ENCODE peak calls at places on chromosomes 1 and 21, in seven cellular contexts. B, L, K, A, F, Y and M are unnamed samples.

GRCh38 chr1:53573931-53574330 is 114.7 kb downstream of the DMRTB1 start:
- DNase-seq in B (no peak), L (no peak), K (no peak), A (peak), F (no peak), Y (no peak), M (no peak)

GRCh38 chr21:45792682-45793383 is 149.3 kb downstream of the PCBP3 start:
- DNase-seq in B (no peak), L (no peak), K (no peak), A (no peak), F (no peak), Y (no peak), M (no peak)

GRCh38 chr1:172993640-172994039 is 57.1 kb downstream of the TNFSF18 start:
- DNase-seq in B (no peak), L (no peak), K (peak), A (no peak), F (no peak), Y (no peak), M (no peak)

GRCh38 chr1:226444901-226445300 is 37.0 kb upstream of the PARP1 start:
- DNase-seq in B (peak), L (no peak), K (no peak), A (no peak), F (peak), Y (peak), M (no peak)

GRCh38 chr1:218488531-218488930 is 143.4 kb downstream of the TGFB2 start:
- DNase-seq in B (no peak), L (no peak), K (no peak), A (no peak), F (no peak), Y (no peak), M (no peak)

GRCh38 chr1:9294910-9295636 is 2.4 kb downstream of the SPSB1 start:
- DNase-seq in B (no peak), L (peak), K (peak), A (no peak), F (no peak), Y (no peak), M (no peak)

GRCh38 chr1:54012008-54012325 is 6.0 kb downstream of the LDLRAD1 start:
- DNase-seq in B (no peak), L (no peak), K (no peak), A (no peak), F (no peak), Y (no peak), M (no peak)

GRCh38 chr1:83794384-83794783 is 204.5 kb downstream of the TTLL7 start:
- DNase-seq in B (no peak), L (no peak), K (no peak), A (no peak), F (no peak), Y (no peak), M (no peak)

GRCh38 chr21:29504751-29505321 is 206.1 kb downstream of the BACH1 start:
- DNase-seq in B (no peak), L (no peak), K (peak), A (no peak), F (no peak), Y (no peak), M (no peak)

GRCh38 chr1:3684031-3684430 is 31.7 kb downstream of the TP73 start:
- DNase-seq in B (peak), L (peak), K (no peak), A (no peak), F (no peak), Y (no peak), M (no peak)

GRCh38 chr1:42052300-42052699 is 100.9 kb upstream of the GUCA2B start:
- DNase-seq in B (no peak), L (no peak), K (no peak), A (no peak), F (no peak), Y (no peak), M (no peak)

GRCh38 chr1:221457706-221458429 is 284.0 kb downstream of the DUSP10 start:
- DNase-seq in B (no peak), L (no peak), K (peak), A (no peak), F (no peak), Y (no peak), M (no peak)

GRCh38 chr1:186461014-186461413 is at the start of gene PDC:
- DNase-seq in B (no peak), L (no peak), K (no peak), A (no peak), F (no peak), Y (no peak), M (no peak)

GRCh38 chr1:110119843-110120242 is 7.6 kb downstream of the UBL4B start:
- DNase-seq in B (no peak), L (no peak), K (no peak), A (no peak), F (no peak), Y (no peak), M (no peak)

GRCh38 chr1:206047271-206047670 is 5.7 kb upstream of the RHEX start:
- DNase-seq in B (no peak), L (no peak), K (no peak), A (no peak), F (no peak), Y (no peak), M (no peak)

GRCh38 chr1:219965950-219966349 is 37.6 kb upstream of the SLC30A10 start:
- DNase-seq in B (no peak), L (no peak), K (no peak), A (no peak), F (no peak), Y (no peak), M (no peak)

GRCh38 chr21:38930838-38931237 is 125.1 kb downstream of the ETS2 start:
- DNase-seq in B (no peak), L (peak), K (peak), A (no peak), F (no peak), Y (no peak), M (peak)

GRCh38 chr1:210222288-210223006 is 10.1 kb upstream of the SERTAD4 start:
- DNase-seq in B (peak), L (peak), K (peak), A (no peak), F (no peak), Y (no peak), M (no peak)

GRCh38 chr1:165686121-165686970 is 12.0 kb downstream of the ALDH9A1 start:
- DNase-seq in B (peak), L (no peak), K (no peak), A (no peak), F (no peak), Y (no peak), M (no peak)

GRCh38 chr1:27418326-27418761 is 25.9 kb downstream of the GPR3 start:
- DNase-seq in B (no peak), L (peak), K (peak), A (no peak), F (no peak), Y (no peak), M (peak)

GRCh38 chr1:19045898-19046889 is 89.7 kb upstream of the IFFO2 start:
- DNase-seq in B (no peak), L (no peak), K (no peak), A (no peak), F (no peak), Y (no peak), M (no peak)

GRCh38 chr1:167617100-167617949 is 12.7 kb upstream of the RCSD1 start:
- DNase-seq in B (peak), L (no peak), K (peak), A (no peak), F (no peak), Y (no peak), M (peak)

GRCh38 chr1:223261914-223262313 is 102.1 kb downstream of the SUSD4 start:
- DNase-seq in B (no peak), L (no peak), K (no peak), A (no peak), F (no peak), Y (no peak), M (no peak)

GRCh38 chr21:29114765-29115164 is 15.7 kb upstream of the MAP3K7CL start:
- DNase-seq in B (peak), L (no peak), K (peak), A (no peak), F (no peak), Y (no peak), M (no peak)

GRCh38 chr1:247337961-247338360 is 6.3 kb upstream of the ZNF496 start:
- DNase-seq in B (no peak), L (no peak), K (no peak), A (no peak), F (no peak), Y (no peak), M (no peak)

GRCh38 chr1:184408580-184408979 is 21.8 kb downstream of the C1orf21 start:
- DNase-seq in B (peak), L (no peak), K (no peak), A (no peak), F (no peak), Y (no peak), M (no peak)

GRCh38 chr1:27605796-27606707 is 2.1 kb upstream of the AHDC1 start:
- DNase-seq in B (peak), L (peak), K (peak), A (no peak), F (no peak), Y (peak), M (no peak)

GRCh38 chr1:43554444-43554992 is 23.8 kb downstream of the PTPRF start:
- DNase-seq in B (peak), L (no peak), K (peak), A (no peak), F (no peak), Y (no peak), M (no peak)

GRCh38 chr1:26697441-26697977 is 1.7 kb downstream of the ARID1A start:
- DNase-seq in B (no peak), L (peak), K (no peak), A (no peak), F (no peak), Y (no peak), M (no peak)

GRCh38 chr1:34162852-34163766 is 1.9 kb downstream of the CSMD2 start:
- DNase-seq in B (peak), L (peak), K (peak), A (no peak), F (peak), Y (no peak), M (peak)

GRCh38 chr1:192811594-192812239 is 2.9 kb downstream of the RGS2 start:
- DNase-seq in B (no peak), L (no peak), K (peak), A (no peak), F (no peak), Y (no peak), M (no peak)

GRCh38 chr1:182348916-182349747 is 42.5 kb downstream of the GLUL start:
- DNase-seq in B (no peak), L (peak), K (peak), A (no peak), F (no peak), Y (no peak), M (no peak)

GRCh38 chr1:78339490-78339889 is 151.3 kb upstream of the PTGFR start:
- DNase-seq in B (no peak), L (no peak), K (peak), A (no peak), F (no peak), Y (no peak), M (no peak)

GRCh38 chr1:15876357-15876756 is 28.9 kb downstream of the SPEN start:
- DNase-seq in B (peak), L (peak), K (no peak), A (no peak), F (no peak), Y (no peak), M (no peak)
- TF ChIP-seq CTCF in B (peak), L (no peak), K (peak), A (no peak), F (peak), Y (no peak), M (peak)

DNA sequence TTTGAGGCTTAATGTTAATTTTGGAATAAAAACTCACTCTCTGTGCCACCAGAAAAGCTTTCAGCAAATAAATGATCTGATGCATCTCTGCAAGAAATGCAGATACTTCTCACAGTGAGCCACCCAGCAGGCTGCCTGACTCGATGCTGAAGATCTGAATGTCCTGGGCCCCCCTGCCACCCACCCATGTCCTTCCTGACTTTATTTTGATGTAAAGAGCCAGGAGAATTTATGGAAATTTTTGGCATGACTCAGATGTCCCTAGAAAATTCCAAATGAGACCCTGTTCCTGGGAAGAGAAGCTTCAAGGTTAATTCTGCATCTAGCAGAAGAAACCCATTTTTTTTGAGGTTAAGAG is 62.8 kb upstream of the COA6 start:
- DNase-seq in B (no peak), L (no peak), K (no peak), A (no peak), F (no peak), Y (no peak), M (no peak)
- H3K4me3 ChIP-seq in B (no peak), L (no peak), K (peak), A (no peak), F (no peak), Y (no peak), M (no peak)

DNA sequence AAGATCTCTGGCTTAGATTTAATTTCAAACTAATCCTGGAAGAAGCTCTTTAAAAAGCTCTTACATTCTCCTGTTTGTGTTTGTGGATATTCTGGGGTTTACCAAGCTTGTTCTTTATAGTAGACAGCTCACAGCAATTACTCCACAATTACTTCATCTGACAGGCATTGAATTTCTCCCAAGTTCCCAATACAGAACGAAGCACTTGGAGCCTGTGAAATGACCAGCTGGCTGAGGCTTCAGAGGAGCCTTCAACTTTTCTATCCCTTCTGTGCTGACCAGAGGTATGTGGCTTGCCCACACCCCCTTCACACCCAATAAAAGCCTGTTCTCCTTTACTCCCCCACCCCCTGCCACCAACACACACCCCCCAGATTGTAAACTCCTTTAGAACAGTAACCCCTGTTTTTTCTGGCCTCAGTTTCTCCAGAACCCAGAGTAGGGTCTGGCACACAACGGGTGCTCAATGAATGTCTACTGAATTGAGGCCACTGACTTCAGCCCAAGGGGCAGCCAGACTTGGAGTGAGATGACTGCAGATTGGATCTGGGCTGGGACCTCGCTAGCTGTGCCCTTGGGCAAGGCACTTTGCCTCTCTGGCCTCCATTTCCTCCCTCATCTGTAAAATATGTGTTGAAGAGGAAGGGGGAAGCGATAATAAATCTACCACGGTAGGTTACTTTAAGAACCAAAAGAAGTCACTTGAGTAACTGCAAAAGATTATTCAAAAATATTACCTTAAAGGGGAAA is 744 bp upstream of the GRHL3 start:
- DNase-seq in B (no peak), L (peak), K (peak), A (no peak), F (no peak), Y (no peak), M (no peak)
- TF ChIP-seq CTCF in B (no peak), L (no peak), K (no peak), A (no peak), F (no peak), Y (no peak), M (no peak)

DNA sequence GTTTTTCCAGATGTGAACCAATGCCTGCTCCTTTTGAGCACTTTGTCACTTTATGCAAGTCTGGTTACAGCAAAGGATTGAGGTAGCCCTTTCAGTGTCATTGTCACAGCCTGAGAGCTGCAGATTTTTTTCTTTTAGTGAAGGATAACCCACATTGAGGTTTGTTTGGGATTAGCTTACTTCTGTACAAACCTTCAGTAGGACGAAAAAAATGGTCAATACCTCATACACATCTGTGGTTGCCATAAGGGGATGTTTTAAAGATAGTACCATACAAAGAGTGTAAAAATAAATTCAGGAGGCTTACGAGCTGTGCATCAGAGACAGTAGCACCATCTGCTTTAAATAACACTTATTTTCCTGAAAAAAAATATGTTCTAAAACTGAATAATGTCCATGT is 566.0 kb downstream of the AJAP1 start:
- DNase-seq in B (no peak), L (no peak), K (no peak), A (no peak), F (no peak), Y (no peak), M (no peak)
- H3K4me3 ChIP-seq in B (no peak), L (no peak), K (no peak), A (no peak), F (no peak), Y (no peak), M (no peak)

GRCh38 chr1:35454175-35454574 is 103.0 kb downstream of the KIAA0319L start:
- DNase-seq in B (no peak), L (no peak), K (no peak), A (no peak), F (no peak), Y (no peak), M (no peak)

GRCh38 chr1:35449334-35450008 is 107.7 kb downstream of the KIAA0319L start:
- DNase-seq in B (no peak), L (peak), K (peak), A (no peak), F (no peak), Y (no peak), M (no peak)

GRCh38 chr1:35452086-35452485 is 105.1 kb downstream of the KIAA0319L start:
- DNase-seq in B (peak), L (peak), K (peak), A (no peak), F (no peak), Y (no peak), M (no peak)

GRCh38 chr1:35451125-35451528 is 106.1 kb downstream of the KIAA0319L start:
- DNase-seq in B (peak), L (peak), K (peak), A (no peak), F (no peak), Y (peak), M (peak)

GRCh38 chr1:35454616-35455015 is 102.6 kb downstream of the KIAA0319L start:
- DNase-seq in B (no peak), L (peak), K (peak), A (no peak), F (no peak), Y (no peak), M (no peak)
- TF ChIP-seq CTCF in B (no peak), L (peak), K (peak), A (peak), F (peak), Y (no peak), M (no peak)

GRCh38 chr1:14925336-14926136 is 228.0 kb upstream of the TMEM51 start:
- DNase-seq in B (no peak), L (no peak), K (no peak), A (no peak), F (no peak), Y (no peak), M (no peak)

GRCh38 chr1:14924455-14925325 is 228.9 kb upstream of the TMEM51 start:
- DNase-seq in B (peak), L (peak), K (peak), A (no peak), F (no peak), Y (no peak), M (peak)

GRCh38 chr1:14923400-14924011 is 230.0 kb upstream of the TMEM51 start:
- DNase-seq in B (no peak), L (no peak), K (no peak), A (no peak), F (no peak), Y (no peak), M (no peak)

GRCh38 chr1:14922942-14923341 is 230.6 kb upstream of the TMEM51 start:
- DNase-seq in B (no peak), L (no peak), K (no peak), A (no peak), F (no peak), Y (no peak), M (no peak)

GRCh38 chr1:14924012-14924452 is 229.5 kb upstream of the TMEM51 start:
- DNase-seq in B (peak), L (peak), K (peak), A (no peak), F (no peak), Y (no peak), M (peak)
- H3K4me3 ChIP-seq in B (peak), L (no peak), K (peak), A (peak), F (peak), Y (no peak), M (peak)

GRCh38 chr1:214317734-214318133 is 36.8 kb downstream of the SMYD2 start:
- DNase-seq in B (peak), L (no peak), K (no peak), A (no peak), F (no peak), Y (no peak), M (no peak)
- TF ChIP-seq CTCF in B (peak), L (peak), K (peak), A (no peak), F (no peak), Y (no peak), M (no peak)

GRCh38 chr1:16053781-16054502 is 10.4 kb downstream of the CLCNKB start:
- DNase-seq in B (no peak), L (no peak), K (no peak), A (no peak), F (no peak), Y (no peak), M (no peak)
- H3K4me3 ChIP-seq in B (no peak), L (no peak), K (no peak), A (no peak), F (no peak), Y (no peak), M (no peak)